ENCODE peak calls at places on chromosomes 6 and 20, in four cellular contexts. B is K562, D is HepG2, I is GM12878. Y is an unnamed sample.

GRCh38 chr6:63307581-63308246 is 12.1 kb downstream of the LGSN start:
- DNase-seq in D (peak), B (no peak), I (peak), Y (peak)

GRCh38 chr20:7516631-7517051 is 423.6 kb downstream of the HAO1 start:
- DNase-seq in B (no peak), D (no peak), I (no peak), Y (no peak)

GRCh38 chr6:148313483-148313882 is 29.2 kb upstream of the SASH1 start:
- DNase-seq in B (no peak), I (no peak), D (no peak), Y (no peak)

GRCh38 chr20:35144694-35145093 is 2.4 kb downstream of the EDEM2 start:
- DNase-seq in B (no peak), I (peak), D (no peak), Y (no peak)

GRCh38 chr20:34768105-34768504 is 57.3 kb downstream of the NCOA6 start:
- DNase-seq in B (no peak), D (no peak), I (no peak), Y (no peak)

GRCh38 chr6:33392168-33392947 is 735 bp downstream of the KIFC1 start:
- DNase-seq in I (no peak), B (no peak), D (no peak), Y (no peak)

GRCh38 chr20:54535045-54535444 is 59.7 kb downstream of the DOK5 start:
- DNase-seq in I (no peak), B (no peak), D (no peak), Y (no peak)

GRCh38 chr6:119479860-119480655 is 130.5 kb upstream of the MAN1A1 start:
- DNase-seq in B (peak), D (no peak), I (no peak), Y (no peak)

GRCh38 chr6:73565767-73566485 is 45.1 kb upstream of the EEF1A1 start:
- DNase-seq in I (no peak), B (no peak), D (peak), Y (no peak)

GRCh38 chr20:50815162-50815989 is 20.5 kb downstream of the BCAS4 start:
- DNase-seq in B (no peak), D (no peak), I (peak), Y (no peak)
- H3K4me3 ChIP-seq in B (no peak), D (no peak), I (peak), Y (no peak)

GRCh38 chr20:14116037-14116436 is 120.7 kb downstream of the MACROD2 start:
- DNase-seq in D (no peak), B (no peak), I (no peak), Y (no peak)

GRCh38 chr20:14117768-14118167 is 122.5 kb downstream of the MACROD2 start:
- DNase-seq in D (no peak), I (no peak), B (no peak), Y (no peak)

GRCh38 chr20:14114049-14114448 is 118.7 kb downstream of the MACROD2 start:
- DNase-seq in D (no peak), I (no peak), B (no peak), Y (no peak)
- TF ChIP-seq ZBTB33 in D (no peak), I (no peak), B (no peak), Y (no peak)

GRCh38 chr6:141169419-141169818 is 963.3 kb upstream of the GJE1 start:
- DNase-seq in D (no peak), B (no peak), I (no peak), Y (no peak)
- TF ChIP-seq CEBPB in D (no peak), B (no peak), I (no peak), Y (no peak)

DNA sequence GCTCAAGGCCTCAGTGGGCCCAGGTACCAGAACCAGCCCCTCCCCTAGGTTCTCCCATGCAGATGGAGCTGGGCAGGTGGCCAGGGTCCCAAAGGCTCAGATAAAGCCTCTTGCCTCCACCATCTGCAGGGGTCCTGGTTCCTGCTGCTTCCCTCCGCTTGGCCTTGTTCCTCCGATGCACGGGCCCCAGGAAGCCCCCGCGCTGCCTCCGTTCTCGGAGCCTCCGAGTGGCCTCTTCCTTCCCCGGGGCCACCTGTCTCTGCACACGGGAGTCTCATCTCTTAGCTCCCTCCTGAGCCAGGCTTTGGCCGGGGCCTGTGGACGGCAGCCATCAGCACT is 1.9 kb upstream of the PTK6 start:
- DNase-seq in I (no peak), B (no peak), D (no peak), Y (no peak)
- H3K4me3 ChIP-seq in I (no peak), B (no peak), D (no peak), Y (no peak)

GRCh38 chr6:156167289-156168076 is 609.7 kb upstream of the ARID1B start:
- DNase-seq in B (no peak), I (no peak), D (no peak), Y (no peak)
- TF ChIP-seq ZBTB33 in B (no peak), I (no peak), D (no peak), Y (no peak)

DNA sequence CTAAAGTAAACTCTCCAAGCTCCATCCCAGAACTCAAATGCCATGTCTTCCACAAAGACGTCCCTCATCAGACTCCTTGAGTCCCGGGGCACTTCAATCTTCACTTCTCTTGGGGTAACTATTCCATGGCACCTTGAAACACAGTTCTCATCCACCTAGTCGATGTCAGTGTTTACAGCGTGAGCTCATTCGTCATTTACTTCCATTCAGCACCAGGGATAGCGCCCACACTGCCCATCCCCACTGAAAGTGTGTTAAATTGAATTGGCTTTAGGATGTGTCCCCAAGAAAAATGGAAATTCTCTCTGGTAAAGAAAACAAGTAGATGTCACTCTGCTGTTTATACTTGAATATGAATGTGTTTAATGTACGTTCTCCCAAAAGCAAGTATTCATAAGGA is 31.3 kb downstream of the KCNK15 start:
- DNase-seq in D (peak), I (no peak), B (peak), Y (no peak)
- TF ChIP-seq CEBPB in D (no peak), I (no peak), B (no peak), Y (no peak)